ENCODE peak calls at places on chromosomes 5 and 9, in four cellular contexts. One of them, this sample, is unnamed.

GRCh38 chr9:68775003-68775730 is 70.1 kb downstream of the PIP5K1B start:
- DNase-seq in NCI-H1092: no peak
- DNase-seq in activated CD4-positive, alpha-beta T cell treated with anti-CD3 and anti-CD28 coated beads, Interleukin-2, amount 10 ng/mL, durations not matched to agents 24 days and 14 days: no peak
- DNase-seq in neural progenitor cell: no peak
- DNase-seq in this sample: no peak

GRCh38 chr5:145130996-145131395 is 704.1 kb downstream of the PRELID2 start:
- DNase-seq in activated CD4-positive, alpha-beta T cell treated with anti-CD3 and anti-CD28 coated beads, Interleukin-2, amount 10 ng/mL, durations not matched to agents 24 days and 14 days: no peak
- DNase-seq in NCI-H1092: no peak
- DNase-seq in neural progenitor cell: no peak
- DNase-seq in this sample: no peak

GRCh38 chr5:51632794-51633193 is 249.5 kb downstream of the ISL1 start:
- DNase-seq in neural progenitor cell: no peak
- DNase-seq in activated CD4-positive, alpha-beta T cell treated with anti-CD3 and anti-CD28 coated beads, Interleukin-2, amount 10 ng/mL, durations not matched to agents 24 days and 14 days: no peak
- DNase-seq in NCI-H1092: peak
- DNase-seq in this sample: no peak

GRCh38 chr9:589723-590122 is 251.8 kb upstream of the DMRT1 start:
- DNase-seq in NCI-H1092: no peak
- DNase-seq in neural progenitor cell: no peak
- DNase-seq in activated CD4-positive, alpha-beta T cell treated with anti-CD3 and anti-CD28 coated beads, Interleukin-2, amount 10 ng/mL, durations not matched to agents 24 days and 14 days: no peak
- DNase-seq in this sample: no peak

GRCh38 chr9:127545196-127546124 is 66.6 kb upstream of the STXBP1 start:
- DNase-seq in NCI-H1092: peak
- DNase-seq in neural progenitor cell: peak
- DNase-seq in activated CD4-positive, alpha-beta T cell treated with anti-CD3 and anti-CD28 coated beads, Interleukin-2, amount 10 ng/mL, durations not matched to agents 24 days and 14 days: no peak
- DNase-seq in this sample: no peak

GRCh38 chr9:120583958-120584369 is 4.0 kb upstream of the CDK5RAP2 start:
- DNase-seq in NCI-H1092: peak
- DNase-seq in activated CD4-positive, alpha-beta T cell treated with anti-CD3 and anti-CD28 coated beads, Interleukin-2, amount 10 ng/mL, durations not matched to agents 24 days and 14 days: peak
- DNase-seq in neural progenitor cell: no peak
- DNase-seq in this sample: no peak

GRCh38 chr5:163347671-163348070 is 89.7 kb upstream of the CCNG1 start:
- DNase-seq in neural progenitor cell: peak
- DNase-seq in NCI-H1092: peak
- DNase-seq in activated CD4-positive, alpha-beta T cell treated with anti-CD3 and anti-CD28 coated beads, Interleukin-2, amount 10 ng/mL, durations not matched to agents 24 days and 14 days: peak
- DNase-seq in this sample: peak

GRCh38 chr5:139251281-139251687 is 42.3 kb upstream of the MATR3 start:
- DNase-seq in activated CD4-positive, alpha-beta T cell treated with anti-CD3 and anti-CD28 coated beads, Interleukin-2, amount 10 ng/mL, durations not matched to agents 24 days and 14 days: peak
- DNase-seq in neural progenitor cell: no peak
- DNase-seq in NCI-H1092: no peak
- DNase-seq in this sample: no peak

GRCh38 chr5:173581408-173582197 is 34.8 kb downstream of the BOD1 start:
- DNase-seq in activated CD4-positive, alpha-beta T cell treated with anti-CD3 and anti-CD28 coated beads, Interleukin-2, amount 10 ng/mL, durations not matched to agents 24 days and 14 days: peak
- DNase-seq in NCI-H1092: no peak
- DNase-seq in neural progenitor cell: peak
- DNase-seq in this sample: peak

GRCh38 chr5:20678814-20679298 is 690.9 kb upstream of the CDH18 start:
- DNase-seq in neural progenitor cell: no peak
- DNase-seq in NCI-H1092: no peak
- DNase-seq in activated CD4-positive, alpha-beta T cell treated with anti-CD3 and anti-CD28 coated beads, Interleukin-2, amount 10 ng/mL, durations not matched to agents 24 days and 14 days: no peak
- DNase-seq in this sample: no peak

GRCh38 chr5:37867634-37868033 is 27.8 kb upstream of the GDNF start:
- DNase-seq in activated CD4-positive, alpha-beta T cell treated with anti-CD3 and anti-CD28 coated beads, Interleukin-2, amount 10 ng/mL, durations not matched to agents 24 days and 14 days: no peak
- DNase-seq in neural progenitor cell: no peak
- DNase-seq in NCI-H1092: no peak
- DNase-seq in this sample: no peak

GRCh38 chr5:40497573-40497972 is 182.1 kb upstream of the PTGER4 start:
- DNase-seq in activated CD4-positive, alpha-beta T cell treated with anti-CD3 and anti-CD28 coated beads, Interleukin-2, amount 10 ng/mL, durations not matched to agents 24 days and 14 days: no peak
- DNase-seq in neural progenitor cell: no peak
- DNase-seq in NCI-H1092: no peak
- DNase-seq in this sample: no peak

GRCh38 chr5:151378616-151379015 is 31.3 kb upstream of the SLC36A2 start:
- DNase-seq in NCI-H1092: no peak
- DNase-seq in activated CD4-positive, alpha-beta T cell treated with anti-CD3 and anti-CD28 coated beads, Interleukin-2, amount 10 ng/mL, durations not matched to agents 24 days and 14 days: no peak
- DNase-seq in neural progenitor cell: no peak
- DNase-seq in this sample: no peak

GRCh38 chr9:98281281-98281680 is 25.8 kb upstream of the TBC1D2 start:
- DNase-seq in NCI-H1092: no peak
- DNase-seq in activated CD4-positive, alpha-beta T cell treated with anti-CD3 and anti-CD28 coated beads, Interleukin-2, amount 10 ng/mL, durations not matched to agents 24 days and 14 days: no peak
- DNase-seq in neural progenitor cell: no peak
- DNase-seq in this sample: no peak

GRCh38 chr9:128098936-128099931 is 28.3 kb downstream of the PTGES2 start:
- DNase-seq in activated CD4-positive, alpha-beta T cell treated with anti-CD3 and anti-CD28 coated beads, Interleukin-2, amount 10 ng/mL, durations not matched to agents 24 days and 14 days: no peak
- DNase-seq in NCI-H1092: no peak
- DNase-seq in neural progenitor cell: no peak
- DNase-seq in this sample: no peak

GRCh38 chr9:109652971-109653370 is 127.0 kb upstream of the PALM2AKAP2 start:
- DNase-seq in neural progenitor cell: peak
- DNase-seq in activated CD4-positive, alpha-beta T cell treated with anti-CD3 and anti-CD28 coated beads, Interleukin-2, amount 10 ng/mL, durations not matched to agents 24 days and 14 days: no peak
- DNase-seq in NCI-H1092: peak
- DNase-seq in this sample: no peak